ENCODE peak calls at places on chromosomes 7 and 10, in nine cellular contexts. R is CD4-positive, alpha-beta T cell; X is WTC11; G is Calu3; P is brain microvascular endothelial cell; N is AG04449; U is epithelial cell of proximal tubule; D is left lung; E is endothelial cell. M is an unnamed sample.

GRCh38 chr7:17239683-17240521 is 58.5 kb upstream of the AHR start:
- DNase-seq in R (no peak), X (no peak), G (no peak), P (peak; percentile 64), N (no peak), U (no peak), D (no peak), E (no peak), M (peak; percentile 41)

GRCh38 chr7:6290345-6290744 is 17.9 kb upstream of the CYTH3 start:
- DNase-seq in R (no peak), X (no peak), G (peak; percentile 27), P (no peak), N (no peak), U (no peak), D (no peak), E (no peak), M (no peak)

GRCh38 chr10:31320598-31321211 is 1.7 kb downstream of the ZEB1 start:
- DNase-seq in R (peak; percentile 34), X (peak; percentile 32), G (peak; percentile 40), P (peak; percentile 17), N (no peak), U (no peak), D (peak; percentile 34), E (peak; percentile 55), M (peak; percentile 17)

GRCh38 chr10:6204341-6205191 is 1.8 kb downstream of the PFKFB3 start:
- DNase-seq in R (no peak), X (no peak), G (peak; percentile 46), P (peak; percentile 65), N (peak; percentile 45), U (no peak), D (peak; percentile 77), E (peak; percentile 12), M (peak; percentile 73)

GRCh38 chr7:156397249-156397648 is 243.3 kb upstream of the RNF32 start:
- DNase-seq in R (no peak), X (no peak), G (no peak), P (no peak), N (no peak), U (no peak), D (no peak), E (no peak), M (no peak)

GRCh38 chr7:22578048-22578770 is 78.2 kb upstream of the STEAP1B start:
- DNase-seq in R (no peak), X (no peak), G (peak; percentile 53), P (peak; percentile 59), N (no peak), U (no peak), D (no peak), E (no peak), M (peak; percentile 75)

GRCh38 chr10:62386401-62387320 is 12.5 kb downstream of the ZNF365 start:
- DNase-seq in R (no peak), X (no peak), G (no peak), P (no peak), N (no peak), U (no peak), D (no peak), E (no peak), M (peak; percentile 28)

GRCh38 chr10:1715821-1716220 is 21.5 kb downstream of the ADARB2 start:
- DNase-seq in R (no peak), X (peak; percentile 60), G (peak; percentile 36), P (no peak), N (no peak), U (no peak), D (no peak), E (peak; percentile 39), M (no peak)

GRCh38 chr7:30173058-30173897 is 38.5 kb downstream of the MTURN start:
- DNase-seq in R (no peak), X (peak; percentile 36), G (peak; percentile 18), P (peak; percentile 68), N (peak; percentile 93), U (no peak), D (peak; percentile 58), E (no peak), M (peak; percentile 99)

GRCh38 chr7:5497158-5498103 is 73.8 kb upstream of the TNRC18 start:
- DNase-seq in R (no peak), X (no peak), G (no peak), P (no peak), N (no peak), U (no peak), D (no peak), E (no peak), M (no peak)

GRCh38 chr7:131149840-131150239 is 177.8 kb upstream of the MKLN1 start:
- DNase-seq in R (no peak), X (no peak), G (no peak), P (no peak), N (no peak), U (no peak), D (no peak), E (no peak), M (no peak)

GRCh38 chr7:152876749-152877148 is 117.2 kb downstream of the ACTR3B start:
- DNase-seq in R (no peak), X (no peak), G (no peak), P (no peak), N (no peak), U (no peak), D (no peak), E (no peak), M (no peak)

GRCh38 chr7:125382401-125382800 is 452.8 kb upstream of the POT1 start:
- DNase-seq in R (no peak), X (no peak), G (no peak), P (no peak), N (no peak), U (no peak), D (no peak), E (no peak), M (no peak)

GRCh38 chr7:125386211-125386610 is 456.6 kb upstream of the POT1 start:
- DNase-seq in R (no peak), X (no peak), G (no peak), P (no peak), N (no peak), U (no peak), D (no peak), E (no peak), M (no peak)

GRCh38 chr7:125383324-125383723 is 453.7 kb upstream of the POT1 start:
- DNase-seq in R (no peak), X (no peak), G (no peak), P (no peak), N (no peak), U (no peak), D (no peak), E (no peak), M (no peak)
- TF ChIP-seq CTCF in R (no peak), X (no peak), G (no peak), P (peak; percentile 9), N (no peak), U (no peak), D (no peak), E (no peak), M (no peak)

GRCh38 chr7:151168022-151168786 is 710 bp upstream of the GBX1 start:
- DNase-seq in R (peak; percentile 64), X (peak; percentile 75), G (peak; percentile 65), P (no peak), N (no peak), U (no peak), D (no peak), E (peak; percentile 75), M (no peak)

GRCh38 chr7:151166629-151167196 is 781 bp downstream of the GBX1 start:
- DNase-seq in R (no peak), X (peak; percentile 39), G (no peak), P (no peak), N (no peak), U (no peak), D (no peak), E (no peak), M (no peak)

GRCh38 chr7:151172273-151173141 is 5.0 kb upstream of the GBX1 start:
- DNase-seq in R (peak; percentile 83), X (peak; percentile 78), G (peak; percentile 79), P (peak; percentile 37), N (no peak), U (no peak), D (peak; percentile 82), E (peak; percentile 90), M (peak; percentile 41)

GRCh38 chr7:151168787-151169162 is 1.3 kb upstream of the GBX1 start:
- DNase-seq in R (no peak), X (no peak), G (no peak), P (no peak), N (no peak), U (no peak), D (no peak), E (no peak), M (no peak)

DNA sequence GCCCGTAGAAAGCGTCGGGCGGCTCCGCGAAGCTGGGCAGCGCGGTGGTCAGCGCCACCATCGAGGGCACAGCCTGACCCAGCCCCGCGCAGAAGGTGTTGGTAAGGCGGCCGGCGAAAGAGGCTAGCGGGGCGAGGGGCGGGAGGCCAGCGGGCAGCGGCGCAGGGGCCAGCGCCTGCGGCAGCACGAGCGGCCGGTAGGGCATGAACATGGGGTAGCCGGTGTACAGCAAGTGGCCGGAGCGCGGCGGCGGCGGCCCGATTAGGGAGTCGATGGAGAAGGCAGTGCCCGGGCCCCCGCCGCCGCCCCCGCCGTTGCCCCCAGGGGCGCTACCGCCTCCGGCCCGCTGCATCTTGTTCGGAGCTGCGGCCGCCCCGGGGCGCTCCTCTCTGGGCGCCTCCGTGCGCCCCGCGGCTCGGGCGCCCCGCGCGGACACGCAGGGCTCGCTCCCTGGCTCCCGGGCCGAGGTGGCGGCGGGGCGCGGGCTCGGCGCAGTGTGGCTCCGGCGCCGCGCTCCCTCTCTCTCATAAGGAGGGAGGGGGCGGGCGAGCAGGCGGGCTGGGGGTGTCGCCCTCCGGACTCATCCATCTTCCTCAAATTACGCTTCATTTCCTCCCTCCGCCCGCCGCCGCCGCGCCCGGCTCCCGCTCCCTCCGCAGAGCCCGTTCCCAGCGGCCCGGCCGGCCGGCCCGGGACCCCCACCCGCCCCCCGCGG is at the start of gene GBX1:
- DNase-seq in R (no peak), X (peak; percentile 53), G (peak; percentile 44), P (no peak), N (no peak), U (no peak), D (no peak), E (peak; percentile 59), M (no peak)
- TF ChIP-seq CTCF in R (no peak), X (no peak), G (no peak), P (no peak), N (no peak), U (no peak), D (no peak), E (peak; percentile 33), M (no peak)

GRCh38 chr10:26554246-26554645 is 116.1 kb downstream of the APBB1IP start:
- DNase-seq in R (no peak), X (no peak), G (no peak), P (no peak), N (no peak), U (no peak), D (no peak), E (no peak), M (no peak)
- TF ChIP-seq CTCF in R (no peak), X (no peak), G (no peak), P (no peak), N (no peak), U (no peak), D (no peak), E (no peak), M (no peak)

DNA sequence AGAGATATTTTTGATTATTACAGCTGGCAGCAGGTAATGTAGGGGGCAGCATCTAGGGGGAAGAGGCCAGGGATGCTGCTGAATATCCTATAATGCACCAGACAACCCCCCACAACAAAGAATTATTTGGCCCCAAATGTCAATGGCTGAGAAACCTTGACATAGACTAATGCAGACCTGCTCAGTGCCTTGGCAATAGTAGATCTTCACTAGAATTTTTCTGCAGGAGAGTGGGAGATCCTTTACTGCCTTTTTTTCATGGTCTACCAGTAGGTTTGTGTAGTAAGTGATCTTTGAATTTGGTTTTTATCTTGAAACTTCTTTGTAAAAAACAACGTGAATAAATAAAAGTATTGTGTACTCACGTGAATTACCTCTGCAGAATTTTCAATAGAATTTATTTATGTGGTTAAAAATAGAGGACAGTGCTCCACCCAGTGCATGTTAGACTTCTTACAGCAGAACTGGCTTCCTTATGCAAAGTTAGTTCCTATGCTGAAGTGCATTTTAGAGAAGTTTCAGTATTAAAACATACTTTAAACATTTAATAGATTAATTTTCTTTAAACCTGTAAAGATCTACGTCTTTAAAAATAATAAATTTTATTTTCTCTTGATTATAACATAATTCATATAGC is 199.7 kb upstream of the HDAC9 start:
- DNase-seq in R (no peak), X (no peak), G (no peak), P (no peak), N (no peak), U (no peak), D (no peak), E (no peak), M (no peak)
- TF ChIP-seq CTCF in R (no peak), X (no peak), G (no peak), P (no peak), N (no peak), U (no peak), D (no peak), E (no peak), M (no peak)